ENCODE peak calls at places on chromosomes 7 and 10, in ten cellular contexts. Z is foreskin melanocyte, M is NCI-H446, H is left kidney, E is fibroblast of the aortic adventitia, C is uterus, O is HCEC 1CT, S is right cardiac atrium, W is caudate nucleus, N is activated gamma-delta T cell treated with Interleukin-2 at 50 U/mL for 16 hours. X is an unnamed sample.

GRCh38 chr7:44073664-44074348 is 8.4 kb upstream of the PGAM2 start:
- DNase-seq in O (no peak), W (peak), N (peak), C (peak), S (peak), H (no peak), Z (no peak), M (no peak), E (no peak), X (peak)

GRCh38 chr7:107999814-108000560 is 3.0 kb downstream of the LAMB1 start:
- DNase-seq in S (no peak), M (no peak), N (no peak), C (no peak), E (peak), H (no peak), O (peak), Z (no peak), W (no peak), X (no peak)

GRCh38 chr7:29345590-29345989 is 151.0 kb downstream of the CHN2 start:
- DNase-seq in S (peak), W (peak), Z (no peak), N (peak), H (peak), O (no peak), M (no peak), E (peak), C (peak), X (no peak)

GRCh38 chr10:10149899-10150298 is 867.8 kb upstream of the CELF2 start:
- DNase-seq in C (no peak), H (no peak), W (no peak), S (no peak), O (no peak), E (no peak), M (no peak), Z (no peak), N (no peak), X (no peak)

GRCh38 chr7:22549667-22550513 is 49.9 kb upstream of the STEAP1B start:
- DNase-seq in S (peak), M (no peak), C (no peak), N (no peak), W (no peak), Z (no peak), H (peak), O (no peak), E (peak), X (no peak)

GRCh38 chr7:157793973-157794763 is 457.4 kb downstream of the DNAJB6 start:
- DNase-seq in Z (no peak), M (no peak), H (no peak), E (no peak), O (no peak), N (no peak), S (peak), W (peak), C (no peak), X (no peak)

GRCh38 chr10:50623299-50624153 is at the start of gene SGMS1:
- DNase-seq in C (peak), E (peak), S (peak), O (peak), W (peak), M (peak), N (peak), H (peak), Z (peak), X (peak)

GRCh38 chr10:80429521-80429966 is 21.2 kb downstream of the PRXL2A start:
- DNase-seq in C (no peak), E (no peak), S (no peak), H (no peak), N (no peak), W (no peak), O (no peak), Z (no peak), M (peak), X (no peak)

GRCh38 chr10:89793649-89794254 is 92.4 kb downstream of the KIF20B start:
- DNase-seq in E (peak), M (peak), S (no peak), C (no peak), W (peak), N (peak), H (peak), Z (peak), O (peak), X (no peak)

GRCh38 chr10:48627984-48628609 is 23.2 kb upstream of the ARHGAP22 start:
- DNase-seq in E (no peak), M (peak), O (peak), H (no peak), S (no peak), C (no peak), Z (no peak), N (no peak), W (no peak), X (no peak)

GRCh38 chr10:48742891-48743845 is 58.5 kb downstream of the WDFY4 start:
- DNase-seq in H (no peak), C (no peak), Z (no peak), O (no peak), M (no peak), S (no peak), E (no peak), N (no peak), W (no peak), X (no peak)

X was measured in ascending aorta.